ENCODE peak calls at places on chromosomes 7 and 10, in seven cellular contexts. A is MM.1S, X is GM23338, O is GM23248, H is HCT116, Q is hepatocyte, C is PC-3. D is an unnamed sample.

GRCh38 chr7:18727094-18727870 is 231.7 kb downstream of the HDAC9 start:
- DNase-seq in O (no peak), A (no peak), Q (no peak), C (peak), H (no peak), X (no peak), D (no peak)

GRCh38 chr7:16409777-16410176 is 11.6 kb downstream of the CRPPA start:
- DNase-seq in Q (no peak), A (no peak), H (no peak), X (no peak), O (no peak), C (no peak), D (no peak)

GRCh38 chr7:73423519-73424485 is 9.8 kb upstream of the FZD9 start:
- DNase-seq in A (no peak), O (peak), Q (peak), C (no peak), H (no peak), X (peak), D (peak)

GRCh38 chr7:94434031-94434430 is 39.3 kb downstream of the COL1A2 start:
- DNase-seq in H (no peak), Q (no peak), C (no peak), A (no peak), X (no peak), O (peak), D (no peak)

GRCh38 chr10:58436071-58436470 is 50.9 kb downstream of the TFAM start:
- DNase-seq in O (no peak), A (peak), H (peak), C (peak), Q (no peak), X (peak), D (no peak)

GRCh38 chr7:156892086-156892800 is 740 bp downstream of the LMBR1 start:
- DNase-seq in Q (peak), A (peak), C (peak), X (peak), O (peak), H (no peak), D (peak)

GRCh38 chr7:124942405-124942804 is 12.8 kb upstream of the POT1 start:
- DNase-seq in X (no peak), Q (no peak), C (no peak), A (no peak), O (no peak), H (no peak), D (no peak)

GRCh38 chr10:3781458-3782098 is 3.4 kb downstream of the KLF6 start:
- DNase-seq in A (no peak), X (no peak), H (no peak), O (peak), Q (no peak), C (peak), D (no peak)

GRCh38 chr10:60816624-60817023 is 38.3 kb downstream of the CDK1 start:
- DNase-seq in X (peak), A (peak), O (peak), Q (peak), H (peak), C (peak), D (peak)

GRCh38 chr10:106648534-106649481 is 515.7 kb downstream of the SORCS1 start:
- DNase-seq in H (no peak), X (no peak), Q (no peak), A (no peak), C (no peak), O (no peak), D (no peak)

GRCh38 chr7:73977626-73978618 is 50.1 kb upstream of the ELN start:
- DNase-seq in O (peak), X (no peak), A (no peak), C (no peak), H (no peak), Q (peak), D (no peak)

DNA sequence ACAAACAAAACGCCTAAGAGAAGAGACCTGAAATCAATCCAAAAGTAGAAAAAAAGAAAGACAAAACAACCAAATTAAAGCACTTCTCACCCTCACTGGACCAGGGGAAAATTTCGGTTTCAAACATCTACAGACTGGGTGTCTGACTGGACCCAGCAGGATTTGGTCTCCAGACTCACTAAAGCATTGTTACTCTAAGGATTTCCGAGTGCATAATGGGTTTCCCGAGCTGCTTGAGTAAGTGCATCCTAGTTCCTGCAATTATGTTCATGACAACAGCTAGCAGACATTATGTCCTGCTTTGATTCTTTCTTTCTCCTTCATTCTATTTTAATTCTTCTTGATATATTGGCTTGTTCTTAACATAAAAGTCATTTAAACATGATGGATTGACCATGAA is 51.8 kb upstream of the FAM3C start:
- DNase-seq in A (no peak), X (no peak), Q (no peak), H (no peak), C (no peak), O (no peak), D (peak)
- H3K27ac ChIP-seq in A (no peak), X (no peak), Q (no peak), H (no peak), C (no peak), O (no peak), D (no peak)

GRCh38 chr10:117541909-117542705 is 439 bp upstream of the EMX2 start:
- DNase-seq in C (no peak), A (no peak), H (no peak), X (peak), Q (peak), O (peak), D (peak)
- TF ChIP-seq EZH2 in C (no peak), A (no peak), H (no peak), X (peak), Q (peak), O (no peak), D (peak)

GRCh38 chr10:82742478-82742877 is 867.5 kb downstream of the NRG3 start:
- DNase-seq in H (no peak), O (peak), Q (peak), X (peak), C (peak), A (no peak), D (no peak)
- TF ChIP-seq EZH2phosphoT487 in H (no peak), O (no peak), Q (no peak), X (no peak), C (no peak), A (no peak), D (no peak)

GRCh38 chr7:48090095-48090805 is 1.2 kb downstream of the UPP1 start:
- DNase-seq in C (peak), O (peak), H (no peak), Q (peak), X (peak), A (no peak), D (peak)
- H3K27ac ChIP-seq in C (peak), O (no peak), H (peak), Q (peak), X (peak), A (no peak), D (no peak)

GRCh38 chr10:25063644-25064043 is 47.2 kb downstream of the THNSL1 start:
- DNase-seq in Q (no peak), C (no peak), A (no peak), H (no peak), X (no peak), O (no peak), D (no peak)
- TF ChIP-seq EZH2 in Q (no peak), C (no peak), A (no peak), H (no peak), X (no peak), O (no peak), D (no peak)

DNA sequence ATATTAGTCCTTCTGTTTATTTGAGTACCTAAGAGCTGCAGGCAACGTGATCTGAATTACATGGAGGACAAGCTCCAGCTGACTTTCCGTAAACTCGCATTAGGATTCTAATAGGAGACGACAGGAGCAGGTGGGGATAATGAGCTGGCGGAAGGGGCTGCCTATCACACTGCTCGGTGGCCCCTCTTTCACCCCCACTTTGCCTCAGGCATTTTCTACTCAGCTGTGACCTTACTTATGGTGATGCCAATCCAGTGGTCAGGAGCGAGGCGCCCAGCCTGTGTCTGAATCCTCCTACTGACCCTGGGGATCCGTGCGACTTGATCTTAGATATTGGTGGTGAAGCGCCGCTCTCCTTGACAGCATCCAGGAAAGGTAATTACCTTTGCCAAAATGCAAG is at the start of gene C7orf33:
- DNase-seq in C (no peak), O (no peak), X (no peak), Q (no peak), A (peak), H (no peak), D (no peak)
- TF ChIP-seq EZH2phosphoT487 in C (no peak), O (no peak), X (no peak), Q (no peak), A (no peak), H (no peak), D (no peak)

GRCh38 chr10:46092523-46093195 is 46.6 kb upstream of the MSMB start:
- DNase-seq in H (no peak), C (no peak), Q (no peak), X (no peak), A (peak), O (no peak), D (no peak)
- H3K27ac ChIP-seq in H (no peak), C (no peak), Q (no peak), X (no peak), A (peak), O (no peak), D (no peak)

GRCh38 chr7:1666779-1667565 is 3.1 kb upstream of the ELFN1 start:
- DNase-seq in X (peak), Q (peak), O (peak), A (no peak), H (no peak), C (no peak), D (peak)
- TF ChIP-seq EZH2 in X (peak), Q (peak), O (no peak), A (no peak), H (no peak), C (no peak), D (peak)

DNA sequence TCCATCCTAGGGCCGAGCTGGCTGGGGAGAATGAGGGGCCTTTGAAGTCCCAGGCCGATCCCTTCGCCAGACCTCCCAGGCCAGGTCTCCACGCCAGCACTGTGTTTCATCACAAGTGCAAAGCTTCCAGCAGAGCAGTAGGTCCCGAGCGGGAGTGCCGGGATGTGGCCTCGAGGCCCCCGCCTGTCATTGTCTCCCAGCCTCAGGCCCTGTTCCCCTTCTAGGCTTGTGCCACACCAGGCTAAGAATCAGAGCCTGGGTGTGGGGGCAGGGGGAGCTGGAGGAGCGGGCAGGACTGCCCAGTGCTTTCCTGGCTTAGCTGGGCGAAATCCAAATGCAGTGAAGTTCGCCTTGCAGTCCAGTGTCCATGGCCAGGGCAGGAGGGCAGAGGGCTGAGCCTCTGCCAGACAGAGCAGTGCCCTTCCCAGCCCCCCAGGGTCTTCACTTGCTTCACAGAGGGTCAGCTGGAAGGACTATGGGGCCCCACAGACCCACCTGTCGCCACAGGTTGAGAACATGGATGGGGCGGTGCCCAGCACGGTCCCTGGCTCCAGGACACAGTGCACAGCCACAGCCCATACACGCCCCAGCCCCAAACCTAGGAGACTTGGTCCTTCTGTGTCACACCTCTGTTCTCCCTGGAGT is 20.2 kb upstream of the PFKFB3 start:
- DNase-seq in H (no peak), A (no peak), O (no peak), Q (no peak), X (no peak), C (no peak), D (no peak)
- TF ChIP-seq EZH2phosphoT487 in H (no peak), A (no peak), O (no peak), Q (no peak), X (no peak), C (no peak), D (no peak)

DNA sequence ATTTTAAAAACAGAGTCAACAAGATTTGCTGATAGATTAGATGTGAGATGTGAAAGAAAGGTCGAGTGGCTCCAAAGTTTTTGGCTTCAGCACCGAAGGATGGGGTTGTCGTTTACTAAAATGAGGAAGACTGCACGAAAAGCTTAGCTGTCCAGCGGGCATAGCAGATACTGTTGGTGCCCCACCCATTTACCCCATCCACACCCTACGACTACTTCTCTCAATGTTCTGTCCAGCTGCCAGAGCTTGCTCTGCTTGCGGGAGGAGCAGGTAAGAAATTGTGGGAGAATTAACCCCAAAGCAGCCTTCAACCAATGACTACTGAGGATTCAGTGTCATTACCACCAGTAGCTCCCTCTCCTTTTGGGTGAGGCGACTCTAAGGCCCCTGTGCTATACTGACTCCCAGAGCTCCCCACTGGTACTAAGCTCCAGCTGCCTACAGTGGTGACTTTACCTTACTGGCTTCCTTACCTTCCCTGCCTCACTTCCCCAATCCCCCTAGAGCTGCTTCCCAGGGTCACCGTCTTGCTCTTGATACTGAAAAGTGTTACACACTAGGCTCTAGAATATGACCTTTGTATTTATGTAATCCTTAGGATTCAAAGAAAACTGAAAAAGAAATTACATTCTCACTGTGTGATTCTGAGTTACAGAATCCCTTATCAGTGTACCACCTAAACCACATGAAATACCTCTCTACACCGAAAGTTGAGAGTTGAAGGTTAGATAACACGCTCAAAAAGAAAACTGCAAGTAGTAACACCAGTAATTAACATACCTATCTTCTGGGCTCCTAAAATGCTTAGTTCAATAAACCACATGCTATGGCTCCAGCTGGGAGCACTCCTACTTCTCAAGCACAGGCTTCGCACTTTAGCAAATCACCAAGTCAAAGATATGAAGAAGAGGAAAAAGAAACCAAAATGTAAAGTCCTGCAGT is 22.2 kb downstream of the CACUL1 start:
- DNase-seq in Q (no peak), C (no peak), O (no peak), X (no peak), A (no peak), H (no peak), D (no peak)
- H3K27ac ChIP-seq in Q (peak), C (no peak), O (no peak), X (no peak), A (no peak), H (no peak), D (no peak)